ENCODE peak calls at places on chromosome 22, in eight cellular contexts. One of them, this sample, is unnamed.

GRCh38 chr22:27825174-27825573 is 23.6 kb upstream of the MN1 start:
- DNase-seq in coronary artery: no peak
- DNase-seq in MM.1S: no peak
- DNase-seq in upper lobe of right lung: no peak
- DNase-seq in tibial nerve: no peak
- DNase-seq in breast epithelium: no peak
- DNase-seq in fibroblast of villous mesenchyme: no peak
- DNase-seq in CD8-positive, alpha-beta T cell: no peak
- DNase-seq in this sample: no peak

GRCh38 chr22:47146941-47147340 is 384.5 kb downstream of the TBC1D22A start:
- DNase-seq in coronary artery: no peak
- DNase-seq in MM.1S: no peak
- DNase-seq in upper lobe of right lung: no peak
- DNase-seq in tibial nerve: no peak
- DNase-seq in breast epithelium: no peak
- DNase-seq in fibroblast of villous mesenchyme: no peak
- DNase-seq in CD8-positive, alpha-beta T cell: no peak
- DNase-seq in this sample: no peak

GRCh38 chr22:48894064-48894671 is 933.5 kb downstream of the BRD1 start:
- DNase-seq in coronary artery: peak
- DNase-seq in MM.1S: no peak
- DNase-seq in upper lobe of right lung: peak
- DNase-seq in tibial nerve: no peak
- DNase-seq in breast epithelium: no peak
- DNase-seq in fibroblast of villous mesenchyme: no peak
- DNase-seq in CD8-positive, alpha-beta T cell: no peak
- DNase-seq in this sample: no peak

GRCh38 chr22:30920407-30920806 is 48.2 kb downstream of the MORC2 start:
- DNase-seq in coronary artery: no peak
- DNase-seq in MM.1S: peak
- DNase-seq in upper lobe of right lung: peak
- DNase-seq in tibial nerve: peak
- DNase-seq in breast epithelium: peak
- DNase-seq in fibroblast of villous mesenchyme: peak
- DNase-seq in CD8-positive, alpha-beta T cell: peak
- DNase-seq in this sample: peak

GRCh38 chr22:19329454-19329853 is 37.9 kb upstream of the CLTCL1 start:
- DNase-seq in coronary artery: no peak
- DNase-seq in MM.1S: no peak
- DNase-seq in upper lobe of right lung: no peak
- DNase-seq in tibial nerve: no peak
- DNase-seq in breast epithelium: no peak
- DNase-seq in fibroblast of villous mesenchyme: no peak
- DNase-seq in CD8-positive, alpha-beta T cell: no peak
- DNase-seq in this sample: no peak

GRCh38 chr22:47693606-47694005 is 931.2 kb downstream of the TBC1D22A start:
- DNase-seq in coronary artery: no peak
- DNase-seq in MM.1S: no peak
- DNase-seq in upper lobe of right lung: no peak
- DNase-seq in tibial nerve: no peak
- DNase-seq in breast epithelium: no peak
- DNase-seq in fibroblast of villous mesenchyme: no peak
- DNase-seq in CD8-positive, alpha-beta T cell: no peak
- DNase-seq in this sample: no peak

GRCh38 chr22:21446827-21447690 is 20.1 kb upstream of the TMEM191C start:
- DNase-seq in coronary artery: no peak
- DNase-seq in MM.1S: no peak
- DNase-seq in upper lobe of right lung: peak
- DNase-seq in tibial nerve: no peak
- DNase-seq in breast epithelium: no peak
- DNase-seq in fibroblast of villous mesenchyme: no peak
- DNase-seq in CD8-positive, alpha-beta T cell: no peak
- DNase-seq in this sample: peak

GRCh38 chr22:30321461-30321860 is 5.3 kb downstream of the TBC1D10A start:
- DNase-seq in coronary artery: no peak
- DNase-seq in MM.1S: no peak
- DNase-seq in upper lobe of right lung: no peak
- DNase-seq in tibial nerve: no peak
- DNase-seq in breast epithelium: no peak
- DNase-seq in fibroblast of villous mesenchyme: no peak
- DNase-seq in CD8-positive, alpha-beta T cell: no peak
- DNase-seq in this sample: no peak

GRCh38 chr22:47367993-47368945 is 605.8 kb downstream of the TBC1D22A start:
- DNase-seq in coronary artery: no peak
- DNase-seq in MM.1S: no peak
- DNase-seq in upper lobe of right lung: no peak
- DNase-seq in tibial nerve: no peak
- DNase-seq in breast epithelium: no peak
- DNase-seq in fibroblast of villous mesenchyme: no peak
- DNase-seq in CD8-positive, alpha-beta T cell: no peak
- DNase-seq in this sample: peak

GRCh38 chr22:46996595-46997310 is 234.3 kb downstream of the TBC1D22A start:
- DNase-seq in coronary artery: no peak
- DNase-seq in MM.1S: no peak
- DNase-seq in upper lobe of right lung: no peak
- DNase-seq in tibial nerve: no peak
- DNase-seq in breast epithelium: no peak
- DNase-seq in fibroblast of villous mesenchyme: peak
- DNase-seq in CD8-positive, alpha-beta T cell: no peak
- DNase-seq in this sample: no peak

GRCh38 chr22:26981111-26981510 is 323.7 kb downstream of the MIAT start:
- DNase-seq in coronary artery: no peak
- DNase-seq in MM.1S: no peak
- DNase-seq in upper lobe of right lung: no peak
- DNase-seq in tibial nerve: no peak
- DNase-seq in breast epithelium: no peak
- DNase-seq in fibroblast of villous mesenchyme: no peak
- DNase-seq in CD8-positive, alpha-beta T cell: no peak
- DNase-seq in this sample: no peak

GRCh38 chr22:29827091-29827490 is 11.0 kb downstream of the ASCC2 start:
- DNase-seq in coronary artery: no peak
- DNase-seq in MM.1S: no peak
- DNase-seq in upper lobe of right lung: no peak
- DNase-seq in tibial nerve: no peak
- DNase-seq in breast epithelium: no peak
- DNase-seq in fibroblast of villous mesenchyme: no peak
- DNase-seq in CD8-positive, alpha-beta T cell: no peak
- DNase-seq in this sample: no peak

GRCh38 chr22:46801826-46802607 is 39.6 kb downstream of the TBC1D22A start:
- DNase-seq in coronary artery: no peak
- DNase-seq in MM.1S: no peak
- DNase-seq in upper lobe of right lung: peak
- DNase-seq in tibial nerve: no peak
- DNase-seq in breast epithelium: peak
- DNase-seq in fibroblast of villous mesenchyme: no peak
- DNase-seq in CD8-positive, alpha-beta T cell: no peak
- DNase-seq in this sample: peak

GRCh38 chr22:25777870-25778269 is 35.9 kb downstream of the MYO18B start:
- DNase-seq in coronary artery: no peak
- DNase-seq in MM.1S: no peak
- DNase-seq in upper lobe of right lung: no peak
- DNase-seq in tibial nerve: peak
- DNase-seq in breast epithelium: no peak
- DNase-seq in fibroblast of villous mesenchyme: peak
- DNase-seq in CD8-positive, alpha-beta T cell: no peak
- DNase-seq in this sample: no peak

GRCh38 chr22:25027959-25028840 is 75.7 kb downstream of the KIAA1671 start:
- DNase-seq in coronary artery: no peak
- DNase-seq in MM.1S: no peak
- DNase-seq in upper lobe of right lung: peak
- DNase-seq in tibial nerve: peak
- DNase-seq in breast epithelium: no peak
- DNase-seq in fibroblast of villous mesenchyme: peak
- DNase-seq in CD8-positive, alpha-beta T cell: no peak
- DNase-seq in this sample: no peak

GRCh38 chr22:22697377-22698120 is 53.1 kb downstream of the GGTLC2 start:
- DNase-seq in coronary artery: no peak
- DNase-seq in MM.1S: no peak
- DNase-seq in upper lobe of right lung: no peak
- DNase-seq in tibial nerve: no peak
- DNase-seq in breast epithelium: no peak
- DNase-seq in fibroblast of villous mesenchyme: no peak
- DNase-seq in CD8-positive, alpha-beta T cell: no peak
- DNase-seq in this sample: no peak
- TF ChIP-seq CTCF in coronary artery: no peak
- TF ChIP-seq CTCF in MM.1S: no peak
- TF ChIP-seq CTCF in upper lobe of right lung: no peak
- TF ChIP-seq CTCF in tibial nerve: no peak
- TF ChIP-seq CTCF in breast epithelium: no peak
- TF ChIP-seq CTCF in fibroblast of villous mesenchyme: no peak
- TF ChIP-seq CTCF in CD8-positive, alpha-beta T cell: no peak
- TF ChIP-seq CTCF in this sample: no peak

GRCh38 chr22:36175892-36176291 is 15.3 kb upstream of the APOL3 start:
- DNase-seq in coronary artery: no peak
- DNase-seq in MM.1S: no peak
- DNase-seq in upper lobe of right lung: no peak
- DNase-seq in tibial nerve: no peak
- DNase-seq in breast epithelium: no peak
- DNase-seq in fibroblast of villous mesenchyme: no peak
- DNase-seq in CD8-positive, alpha-beta T cell: no peak
- DNase-seq in this sample: no peak
- TF ChIP-seq CTCF in coronary artery: no peak
- TF ChIP-seq CTCF in MM.1S: peak
- TF ChIP-seq CTCF in upper lobe of right lung: no peak
- TF ChIP-seq CTCF in tibial nerve: no peak
- TF ChIP-seq CTCF in breast epithelium: no peak
- TF ChIP-seq CTCF in fibroblast of villous mesenchyme: peak
- TF ChIP-seq CTCF in CD8-positive, alpha-beta T cell: no peak
- TF ChIP-seq CTCF in this sample: no peak

DNA sequence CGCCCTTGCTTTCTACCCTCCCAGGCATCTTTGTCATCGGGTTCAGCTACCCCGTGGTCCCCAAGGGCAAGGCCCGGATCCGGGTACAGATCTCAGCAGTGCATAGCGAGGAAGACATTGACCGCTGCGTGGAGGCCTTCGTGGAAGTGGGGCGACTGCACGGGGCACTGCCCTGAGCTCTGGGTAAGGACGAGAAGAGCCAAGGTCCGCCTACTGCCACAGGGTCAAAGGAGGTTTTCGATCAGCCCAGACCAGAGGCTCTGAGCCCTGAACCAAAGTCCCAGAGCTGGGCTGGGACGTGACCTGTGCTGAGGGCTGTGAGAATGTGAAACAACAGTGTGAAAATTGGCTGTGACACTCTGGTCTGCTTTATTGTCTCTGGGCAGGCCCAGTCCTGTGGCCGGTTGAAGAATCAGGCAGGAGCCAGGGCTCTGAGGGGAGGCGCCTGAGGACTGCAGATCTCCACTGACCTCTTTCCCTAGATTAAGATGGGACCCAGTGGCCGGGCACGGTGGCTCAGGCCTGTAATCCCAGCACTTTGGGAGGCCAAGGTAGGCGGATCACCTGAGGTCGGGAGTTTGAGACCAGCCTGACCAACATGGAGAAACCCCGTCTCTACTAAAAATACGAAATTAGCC is 6.5 kb upstream of the GALR3 start:
- DNase-seq in coronary artery: no peak
- DNase-seq in MM.1S: no peak
- DNase-seq in upper lobe of right lung: no peak
- DNase-seq in tibial nerve: no peak
- DNase-seq in breast epithelium: no peak
- DNase-seq in fibroblast of villous mesenchyme: no peak
- DNase-seq in CD8-positive, alpha-beta T cell: no peak
- DNase-seq in this sample: no peak
- TF ChIP-seq CTCF in coronary artery: no peak
- TF ChIP-seq CTCF in MM.1S: no peak
- TF ChIP-seq CTCF in upper lobe of right lung: no peak
- TF ChIP-seq CTCF in tibial nerve: no peak
- TF ChIP-seq CTCF in breast epithelium: no peak
- TF ChIP-seq CTCF in fibroblast of villous mesenchyme: no peak
- TF ChIP-seq CTCF in CD8-positive, alpha-beta T cell: no peak
- TF ChIP-seq CTCF in this sample: no peak

GRCh38 chr22:39360242-39360641 is 10.5 kb downstream of the SYNGR1 start:
- DNase-seq in coronary artery: no peak
- DNase-seq in MM.1S: no peak
- DNase-seq in upper lobe of right lung: no peak
- DNase-seq in tibial nerve: no peak
- DNase-seq in breast epithelium: no peak
- DNase-seq in fibroblast of villous mesenchyme: no peak
- DNase-seq in CD8-positive, alpha-beta T cell: no peak
- DNase-seq in this sample: no peak

GRCh38 chr22:39361495-39361894 is 11.7 kb downstream of the SYNGR1 start:
- DNase-seq in coronary artery: no peak
- DNase-seq in MM.1S: no peak
- DNase-seq in upper lobe of right lung: no peak
- DNase-seq in tibial nerve: no peak
- DNase-seq in breast epithelium: no peak
- DNase-seq in fibroblast of villous mesenchyme: no peak
- DNase-seq in CD8-positive, alpha-beta T cell: no peak
- DNase-seq in this sample: no peak

GRCh38 chr22:39362271-39362670 is 12.5 kb downstream of the SYNGR1 start:
- DNase-seq in coronary artery: no peak
- DNase-seq in MM.1S: no peak
- DNase-seq in upper lobe of right lung: no peak
- DNase-seq in tibial nerve: no peak
- DNase-seq in breast epithelium: no peak
- DNase-seq in fibroblast of villous mesenchyme: no peak
- DNase-seq in CD8-positive, alpha-beta T cell: no peak
- DNase-seq in this sample: no peak

GRCh38 chr22:39359659-39360195 is 9.9 kb downstream of the SYNGR1 start:
- DNase-seq in coronary artery: no peak
- DNase-seq in MM.1S: no peak
- DNase-seq in upper lobe of right lung: no peak
- DNase-seq in tibial nerve: no peak
- DNase-seq in breast epithelium: no peak
- DNase-seq in fibroblast of villous mesenchyme: no peak
- DNase-seq in CD8-positive, alpha-beta T cell: no peak
- DNase-seq in this sample: no peak

DNA sequence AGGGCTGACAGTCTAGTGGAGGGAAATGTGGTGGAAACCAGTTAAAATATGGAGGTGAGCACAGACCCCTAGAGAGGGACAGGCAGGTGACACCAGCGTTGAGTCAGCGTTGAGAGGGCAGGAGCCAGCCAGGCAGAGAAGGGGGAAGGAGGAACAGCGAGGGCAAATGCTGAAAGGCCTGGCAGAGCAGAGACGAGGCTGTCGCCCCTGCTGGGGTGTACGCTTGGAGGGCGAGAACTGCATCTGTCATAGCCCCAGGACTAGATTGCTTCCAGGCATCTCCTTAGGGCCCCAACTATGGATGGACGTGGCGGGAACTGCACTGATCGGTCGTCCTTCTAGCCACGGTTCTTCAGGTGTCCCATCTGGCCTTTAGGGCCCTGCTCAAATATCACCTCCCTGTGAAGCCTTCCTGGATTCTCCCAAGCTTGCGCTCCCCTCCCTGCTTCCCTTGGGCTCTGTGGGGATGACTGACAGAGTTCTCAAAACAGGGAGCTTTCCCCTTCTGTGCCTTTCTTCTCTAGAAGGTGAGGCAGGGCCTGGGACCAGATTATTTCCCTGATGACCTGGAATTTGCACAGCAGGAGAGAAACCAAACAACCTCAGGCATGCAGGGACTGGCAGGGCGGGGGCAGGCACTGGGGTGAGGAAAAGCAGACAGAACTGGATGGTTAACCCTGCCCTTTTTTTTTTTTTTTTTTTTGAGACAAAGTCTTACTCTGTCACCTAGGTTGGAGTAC is 11.1 kb downstream of the SYNGR1 start:
- DNase-seq in coronary artery: no peak
- DNase-seq in MM.1S: no peak
- DNase-seq in upper lobe of right lung: no peak
- DNase-seq in tibial nerve: no peak
- DNase-seq in breast epithelium: peak
- DNase-seq in fibroblast of villous mesenchyme: no peak
- DNase-seq in CD8-positive, alpha-beta T cell: no peak
- DNase-seq in this sample: no peak
- TF ChIP-seq CTCF in coronary artery: no peak
- TF ChIP-seq CTCF in MM.1S: no peak
- TF ChIP-seq CTCF in upper lobe of right lung: no peak
- TF ChIP-seq CTCF in tibial nerve: no peak
- TF ChIP-seq CTCF in breast epithelium: no peak
- TF ChIP-seq CTCF in fibroblast of villous mesenchyme: no peak
- TF ChIP-seq CTCF in CD8-positive, alpha-beta T cell: no peak
- TF ChIP-seq CTCF in this sample: no peak

GRCh38 chr22:32127904-32128303 is 31.2 kb downstream of the C22orf42 start:
- DNase-seq in coronary artery: peak
- DNase-seq in MM.1S: no peak
- DNase-seq in upper lobe of right lung: no peak
- DNase-seq in tibial nerve: no peak
- DNase-seq in breast epithelium: no peak
- DNase-seq in fibroblast of villous mesenchyme: no peak
- DNase-seq in CD8-positive, alpha-beta T cell: no peak
- DNase-seq in this sample: no peak
- TF ChIP-seq CTCF in coronary artery: no peak
- TF ChIP-seq CTCF in MM.1S: no peak
- TF ChIP-seq CTCF in upper lobe of right lung: no peak
- TF ChIP-seq CTCF in tibial nerve: no peak
- TF ChIP-seq CTCF in breast epithelium: no peak
- TF ChIP-seq CTCF in fibroblast of villous mesenchyme: no peak
- TF ChIP-seq CTCF in CD8-positive, alpha-beta T cell: no peak
- TF ChIP-seq CTCF in this sample: no peak